ENCODE peak calls at places on chromosomes 13 and 19, in five cellular contexts. One of them, this sample, is unnamed.

GRCh38 chr19:45278087-45278486 is 27.0 kb downstream of the MARK4 start:
- DNase-seq in astrocyte: no peak
- DNase-seq in tibial artery: no peak
- DNase-seq in effector memory CD4-positive, alpha-beta T cell: no peak
- DNase-seq in upper lobe of right lung: no peak
- DNase-seq in this sample: no peak

GRCh38 chr13:111961236-111961635 is 105.7 kb upstream of the SOX1 start:
- DNase-seq in upper lobe of right lung: no peak
- DNase-seq in astrocyte: no peak
- DNase-seq in tibial artery: no peak
- DNase-seq in effector memory CD4-positive, alpha-beta T cell: no peak
- DNase-seq in this sample: no peak

GRCh38 chr13:35826626-35827254 is 304.4 kb downstream of the DCLK1 start:
- DNase-seq in upper lobe of right lung: no peak
- DNase-seq in tibial artery: no peak
- DNase-seq in effector memory CD4-positive, alpha-beta T cell: no peak
- DNase-seq in astrocyte: no peak
- DNase-seq in this sample: no peak

GRCh38 chr19:12985049-12985776 is 10.1 kb upstream of the NFIX start:
- DNase-seq in tibial artery: peak
- DNase-seq in upper lobe of right lung: no peak
- DNase-seq in effector memory CD4-positive, alpha-beta T cell: no peak
- DNase-seq in astrocyte: peak
- DNase-seq in this sample: peak

GRCh38 chr13:50401721-50402510 is 386.7 kb downstream of the KCNRG start:
- DNase-seq in upper lobe of right lung: no peak
- DNase-seq in tibial artery: no peak
- DNase-seq in astrocyte: peak
- DNase-seq in effector memory CD4-positive, alpha-beta T cell: no peak
- DNase-seq in this sample: no peak

GRCh38 chr19:35755550-35756371 is 1.1 kb downstream of the HSPB6 start:
- DNase-seq in effector memory CD4-positive, alpha-beta T cell: peak
- DNase-seq in upper lobe of right lung: peak
- DNase-seq in tibial artery: peak
- DNase-seq in astrocyte: no peak
- DNase-seq in this sample: no peak

GRCh38 chr13:36432106-36432544 is at the start of gene CCNA1:
- DNase-seq in tibial artery: no peak
- DNase-seq in effector memory CD4-positive, alpha-beta T cell: no peak
- DNase-seq in astrocyte: no peak
- DNase-seq in upper lobe of right lung: peak
- DNase-seq in this sample: peak

GRCh38 chr13:48873081-48873480 is 102.6 kb upstream of the FNDC3A start:
- DNase-seq in astrocyte: no peak
- DNase-seq in effector memory CD4-positive, alpha-beta T cell: no peak
- DNase-seq in upper lobe of right lung: no peak
- DNase-seq in tibial artery: no peak
- DNase-seq in this sample: no peak

GRCh38 chr19:37905936-37906867 is at the start of gene WDR87:
- DNase-seq in effector memory CD4-positive, alpha-beta T cell: peak
- DNase-seq in tibial artery: no peak
- DNase-seq in upper lobe of right lung: peak
- DNase-seq in astrocyte: no peak
- DNase-seq in this sample: no peak

GRCh38 chr13:43877788-43878187 is 1.8 kb downstream of the CCDC122 start:
- DNase-seq in astrocyte: no peak
- DNase-seq in tibial artery: no peak
- DNase-seq in effector memory CD4-positive, alpha-beta T cell: no peak
- DNase-seq in upper lobe of right lung: no peak
- DNase-seq in this sample: no peak

GRCh38 chr19:31350033-31350692 is 927 bp upstream of the TSHZ3 start:
- DNase-seq in astrocyte: no peak
- DNase-seq in tibial artery: peak
- DNase-seq in upper lobe of right lung: no peak
- DNase-seq in effector memory CD4-positive, alpha-beta T cell: no peak
- DNase-seq in this sample: no peak

GRCh38 chr13:37716395-37716794 is 117.8 kb upstream of the POSTN start:
- DNase-seq in effector memory CD4-positive, alpha-beta T cell: no peak
- DNase-seq in upper lobe of right lung: no peak
- DNase-seq in astrocyte: peak
- DNase-seq in tibial artery: no peak
- DNase-seq in this sample: no peak

GRCh38 chr19:48999481-49000325 is 6.0 kb downstream of the RUVBL2 start:
- DNase-seq in astrocyte: peak
- DNase-seq in upper lobe of right lung: no peak
- DNase-seq in tibial artery: no peak
- DNase-seq in effector memory CD4-positive, alpha-beta T cell: peak
- DNase-seq in this sample: no peak

GRCh38 chr13:42280537-42280936 is 8.6 kb downstream of the AKAP11 start:
- DNase-seq in upper lobe of right lung: no peak
- DNase-seq in tibial artery: no peak
- DNase-seq in effector memory CD4-positive, alpha-beta T cell: no peak
- DNase-seq in astrocyte: no peak
- DNase-seq in this sample: no peak

GRCh38 chr13:58680115-58680514 is 1048.6 kb downstream of the PCDH17 start:
- DNase-seq in effector memory CD4-positive, alpha-beta T cell: no peak
- DNase-seq in astrocyte: no peak
- DNase-seq in upper lobe of right lung: no peak
- DNase-seq in tibial artery: no peak
- DNase-seq in this sample: no peak

GRCh38 chr13:77696863-77697207 is 652 bp upstream of the SLAIN1 start:
- DNase-seq in upper lobe of right lung: no peak
- DNase-seq in effector memory CD4-positive, alpha-beta T cell: no peak
- DNase-seq in tibial artery: no peak
- DNase-seq in astrocyte: no peak
- DNase-seq in this sample: no peak

GRCh38 chr13:97851269-97851668 is 102.2 kb upstream of the IPO5 start:
- DNase-seq in effector memory CD4-positive, alpha-beta T cell: no peak
- DNase-seq in astrocyte: no peak
- DNase-seq in upper lobe of right lung: no peak
- DNase-seq in tibial artery: no peak
- DNase-seq in this sample: no peak

GRCh38 chr19:5691930-5692784 is 2.1 kb downstream of the RPL36 start:
- DNase-seq in astrocyte: no peak
- DNase-seq in effector memory CD4-positive, alpha-beta T cell: no peak
- DNase-seq in tibial artery: no peak
- DNase-seq in upper lobe of right lung: peak
- DNase-seq in this sample: no peak

GRCh38 chr19:48350856-48351255 is 12.9 kb downstream of the TMEM143 start:
- DNase-seq in effector memory CD4-positive, alpha-beta T cell: no peak
- DNase-seq in astrocyte: no peak
- DNase-seq in upper lobe of right lung: no peak
- DNase-seq in tibial artery: no peak
- DNase-seq in this sample: no peak

GRCh38 chr19:3423183-3423829 is 56.9 kb downstream of the NFIC start:
- DNase-seq in effector memory CD4-positive, alpha-beta T cell: no peak
- DNase-seq in upper lobe of right lung: no peak
- DNase-seq in tibial artery: no peak
- DNase-seq in astrocyte: no peak
- DNase-seq in this sample: no peak

GRCh38 chr13:110634558-110634957 is 19.2 kb downstream of the NAXD start:
- DNase-seq in tibial artery: no peak
- DNase-seq in upper lobe of right lung: no peak
- DNase-seq in astrocyte: peak
- DNase-seq in effector memory CD4-positive, alpha-beta T cell: no peak
- DNase-seq in this sample: no peak

GRCh38 chr13:48437381-48437780 is 24.5 kb upstream of the LPAR6 start:
- DNase-seq in astrocyte: peak
- DNase-seq in effector memory CD4-positive, alpha-beta T cell: no peak
- DNase-seq in tibial artery: peak
- DNase-seq in upper lobe of right lung: no peak
- DNase-seq in this sample: no peak

GRCh38 chr13:112966776-112967175 is 2.2 kb upstream of the MCF2L start:
- DNase-seq in upper lobe of right lung: peak
- DNase-seq in tibial artery: peak
- DNase-seq in effector memory CD4-positive, alpha-beta T cell: no peak
- DNase-seq in astrocyte: no peak
- DNase-seq in this sample: no peak

GRCh38 chr19:18865973-18866799 is 29.8 kb downstream of the CERS1 start:
- DNase-seq in upper lobe of right lung: peak
- DNase-seq in effector memory CD4-positive, alpha-beta T cell: peak
- DNase-seq in tibial artery: no peak
- DNase-seq in astrocyte: no peak
- DNase-seq in this sample: peak

GRCh38 chr13:109712187-109712601 is 74.2 kb downstream of the IRS2 start:
- DNase-seq in tibial artery: no peak
- DNase-seq in upper lobe of right lung: no peak
- DNase-seq in astrocyte: no peak
- DNase-seq in effector memory CD4-positive, alpha-beta T cell: no peak
- DNase-seq in this sample: no peak

GRCh38 chr19:55688422-55689218 is 13.6 kb downstream of the EPN1 start:
- DNase-seq in astrocyte: no peak
- DNase-seq in effector memory CD4-positive, alpha-beta T cell: no peak
- DNase-seq in upper lobe of right lung: peak
- DNase-seq in tibial artery: no peak
- DNase-seq in this sample: no peak

DNA sequence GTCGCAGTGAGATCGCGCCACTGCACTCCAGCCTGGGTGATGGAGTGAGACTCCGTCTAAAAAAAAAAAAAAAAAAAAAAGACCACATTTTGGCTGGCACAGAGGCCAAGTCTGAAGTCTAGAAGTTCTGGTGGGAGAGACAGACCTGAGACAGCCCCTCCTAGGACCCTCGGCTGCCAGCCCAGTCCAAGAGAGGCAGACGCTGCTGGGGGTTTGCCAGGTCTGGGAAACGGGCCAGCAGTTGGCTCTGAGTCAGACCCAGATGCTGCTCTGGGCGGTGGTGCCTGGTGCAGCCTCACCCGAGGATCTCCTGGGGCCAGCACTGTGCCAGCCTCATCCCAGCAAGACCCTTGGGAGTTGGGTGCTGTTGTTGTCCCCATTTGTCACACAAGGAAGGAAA is 5.8 kb downstream of the FCHO1 start:
- DNase-seq in astrocyte: peak
- DNase-seq in upper lobe of right lung: no peak
- DNase-seq in tibial artery: peak
- DNase-seq in effector memory CD4-positive, alpha-beta T cell: no peak
- DNase-seq in this sample: peak
- H3K27ac ChIP-seq in astrocyte: no peak
- H3K27ac ChIP-seq in upper lobe of right lung: no peak
- H3K27ac ChIP-seq in tibial artery: no peak
- H3K27ac ChIP-seq in effector memory CD4-positive, alpha-beta T cell: no peak
- H3K27ac ChIP-seq in this sample: peak

GRCh38 chr13:29508130-29508873 is 87.2 kb downstream of the SLC7A1 start:
- DNase-seq in astrocyte: peak
- DNase-seq in upper lobe of right lung: peak
- DNase-seq in tibial artery: peak
- DNase-seq in effector memory CD4-positive, alpha-beta T cell: peak
- DNase-seq in this sample: peak
- H3K27ac ChIP-seq in astrocyte: peak
- H3K27ac ChIP-seq in upper lobe of right lung: no peak
- H3K27ac ChIP-seq in tibial artery: no peak
- H3K27ac ChIP-seq in effector memory CD4-positive, alpha-beta T cell: no peak
- H3K27ac ChIP-seq in this sample: no peak

GRCh38 chr13:23321534-23322241 is 111.8 kb downstream of the SACS start:
- DNase-seq in astrocyte: peak
- DNase-seq in upper lobe of right lung: no peak
- DNase-seq in effector memory CD4-positive, alpha-beta T cell: no peak
- DNase-seq in tibial artery: peak
- DNase-seq in this sample: no peak
- H3K27ac ChIP-seq in astrocyte: peak
- H3K27ac ChIP-seq in upper lobe of right lung: peak
- H3K27ac ChIP-seq in effector memory CD4-positive, alpha-beta T cell: no peak
- H3K27ac ChIP-seq in tibial artery: peak
- H3K27ac ChIP-seq in this sample: no peak

GRCh38 chr13:74111901-74112824 is 22.0 kb downstream of the KLF12 start:
- DNase-seq in tibial artery: no peak
- DNase-seq in effector memory CD4-positive, alpha-beta T cell: no peak
- DNase-seq in astrocyte: no peak
- DNase-seq in upper lobe of right lung: no peak
- DNase-seq in this sample: no peak

GRCh38 chr13:74117207-74117705 is 16.9 kb downstream of the KLF12 start:
- DNase-seq in tibial artery: no peak
- DNase-seq in upper lobe of right lung: no peak
- DNase-seq in effector memory CD4-positive, alpha-beta T cell: no peak
- DNase-seq in astrocyte: no peak
- DNase-seq in this sample: no peak

GRCh38 chr13:74115138-74115537 is 19.1 kb downstream of the KLF12 start:
- DNase-seq in upper lobe of right lung: no peak
- DNase-seq in tibial artery: no peak
- DNase-seq in astrocyte: peak
- DNase-seq in effector memory CD4-positive, alpha-beta T cell: no peak
- DNase-seq in this sample: no peak

GRCh38 chr13:74114202-74114601 is 20.0 kb downstream of the KLF12 start:
- DNase-seq in effector memory CD4-positive, alpha-beta T cell: no peak
- DNase-seq in astrocyte: peak
- DNase-seq in upper lobe of right lung: no peak
- DNase-seq in tibial artery: no peak
- DNase-seq in this sample: no peak

DNA sequence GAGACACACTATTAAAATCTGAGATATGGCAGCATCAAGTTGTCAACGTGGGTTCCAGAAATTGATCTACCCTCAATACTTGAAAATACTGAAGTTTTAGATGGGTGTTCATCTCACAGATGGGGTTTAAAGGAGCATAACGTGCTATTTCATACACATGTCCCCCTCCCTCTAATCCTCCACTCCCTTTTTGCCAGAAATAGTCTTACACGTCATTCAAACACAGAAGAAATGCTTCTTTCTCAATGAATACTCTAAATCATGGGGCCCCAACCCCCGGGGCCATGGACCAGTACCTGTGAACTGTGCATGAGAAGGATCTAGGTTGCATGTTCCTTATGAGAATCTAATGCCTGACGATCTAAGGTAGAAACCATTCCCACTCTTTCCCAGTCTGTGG is 19.6 kb downstream of the KLF12 start:
- DNase-seq in upper lobe of right lung: no peak
- DNase-seq in effector memory CD4-positive, alpha-beta T cell: no peak
- DNase-seq in astrocyte: no peak
- DNase-seq in tibial artery: no peak
- DNase-seq in this sample: no peak
- H3K27ac ChIP-seq in upper lobe of right lung: no peak
- H3K27ac ChIP-seq in effector memory CD4-positive, alpha-beta T cell: no peak
- H3K27ac ChIP-seq in astrocyte: peak
- H3K27ac ChIP-seq in tibial artery: no peak
- H3K27ac ChIP-seq in this sample: no peak

DNA sequence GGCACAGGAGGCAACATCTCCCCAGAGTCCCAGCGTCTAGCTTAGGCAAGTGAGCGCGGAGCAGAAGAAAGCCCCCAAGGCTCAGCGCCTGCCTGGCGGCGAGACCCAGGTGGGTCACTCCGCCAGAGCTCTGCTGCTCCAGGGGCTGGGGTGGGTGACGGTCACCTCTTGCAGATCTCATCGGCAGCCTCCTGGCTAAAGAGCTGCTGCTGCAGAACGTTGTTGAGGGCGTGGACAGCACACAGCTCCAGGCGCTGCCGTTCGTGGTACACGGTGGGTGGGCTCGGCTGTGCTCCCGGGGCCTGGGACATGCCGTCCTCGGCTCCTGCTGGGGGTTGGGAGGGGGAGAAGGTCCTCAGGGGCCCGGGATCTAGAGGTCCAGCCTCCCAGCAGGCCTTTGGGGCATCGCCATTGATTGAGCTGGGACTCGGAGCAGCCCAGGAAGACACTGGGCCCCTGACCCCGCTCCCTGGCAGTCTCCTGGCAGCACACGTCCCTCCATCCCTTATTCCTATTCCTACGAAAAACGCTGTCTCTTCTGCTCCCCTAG is 795 bp downstream of the JOSD2 start:
- DNase-seq in astrocyte: no peak
- DNase-seq in tibial artery: peak
- DNase-seq in upper lobe of right lung: peak
- DNase-seq in effector memory CD4-positive, alpha-beta T cell: no peak
- DNase-seq in this sample: peak
- H3K27ac ChIP-seq in astrocyte: peak
- H3K27ac ChIP-seq in tibial artery: peak
- H3K27ac ChIP-seq in upper lobe of right lung: peak
- H3K27ac ChIP-seq in effector memory CD4-positive, alpha-beta T cell: peak
- H3K27ac ChIP-seq in this sample: peak

This sample was measured in caudate nucleus.